ENCODE peak calls at places on chromosomes 3 and 15, in five cellular contexts. B is mammary epithelial cell; X is activated CD4-positive, alpha-beta T cell treated with anti-CD3 and anti-CD28 coated beads, Interleukin-2, amount 50 U/mL, for 24 hours; L is NCI-H1105; V is activated T-helper 9 cell treated with anti-CD3 and anti-CD28 coated beads, Interleukin-2, amount 50 U/mL, for 16 hours. I is an unnamed sample.

GRCh38 chr3:9298236-9298635 is 48.8 kb upstream of the SRGAP3 start:
- DNase-seq in B (peak), X (no peak), L (no peak), V (no peak), I (no peak)

GRCh38 chr15:52143862-52144261 is 31.3 kb upstream of the BCL2L10 start:
- DNase-seq in B (peak), X (no peak), L (no peak), V (no peak), I (no peak)

GRCh38 chr3:171445805-171446204 is 14.4 kb downstream of the TNIK start:
- DNase-seq in B (no peak), X (no peak), L (no peak), V (no peak), I (no peak)

GRCh38 chr3:178195824-178196223 is 340.4 kb upstream of the KCNMB2 start:
- DNase-seq in B (peak), X (no peak), L (no peak), V (no peak), I (peak)

GRCh38 chr3:50572158-50572557 is 2.8 kb downstream of the HEMK1 start:
- DNase-seq in B (peak), X (peak), L (no peak), V (peak), I (peak)

GRCh38 chr15:25186906-25187645 is 232.3 kb downstream of the SNRPN start:
- DNase-seq in B (no peak), X (no peak), L (no peak), V (no peak), I (no peak)

GRCh38 chr3:42652611-42653302 is 740 bp upstream of the ZBTB47 start:
- DNase-seq in B (peak), X (no peak), L (no peak), V (no peak), I (no peak)

GRCh38 chr3:183731611-183732010 is 34.0 kb downstream of the YEATS2 start:
- DNase-seq in B (no peak), X (no peak), L (no peak), V (no peak), I (no peak)

GRCh38 chr3:127162947-127163645 is 29.8 kb upstream of the PRR23E start:
- DNase-seq in B (no peak), X (no peak), L (no peak), V (no peak), I (no peak)

GRCh38 chr3:11558002-11558401 is 85.7 kb downstream of the VGLL4 start:
- DNase-seq in B (peak), X (no peak), L (no peak), V (no peak), I (no peak)

GRCh38 chr3:183513046-183513706 is 42.3 kb downstream of the KLHL6 start:
- DNase-seq in B (no peak), X (peak), L (no peak), V (no peak), I (no peak)